ENCODE peak calls at places on chromosomes 16 and 17, in nine cellular contexts. F is brain microvascular endothelial cell; M is fibroblast of mammary gland; W is AG04450; X is heart right ventricle; G is CD8-positive, alpha-beta T cell; R is body of pancreas; K is colonic mucosa; O is cardiac muscle cell. D is an unnamed sample.
A peak's percentile ranks its signal among the peaks of the same experiment; 100 is the strongest.

GRCh38 chr16:67144943-67145342 is 5.9 kb downstream of the B3GNT9 start:
- DNase-seq in F (no peak), M (no peak), W (no peak), X (no peak), G (no peak), R (no peak), K (no peak), O (no peak), D (no peak)

GRCh38 chr17:74123866-74124265 is 79.6 kb upstream of the RPL38 start:
- DNase-seq in F (no peak), M (no peak), W (no peak), X (no peak), G (no peak), R (no peak), K (no peak), O (no peak), D (no peak)

GRCh38 chr17:58097384-58098088 is 14.3 kb downstream of the DYNLL2 start:
- DNase-seq in F (no peak), M (no peak), W (no peak), X (no peak), G (no peak), R (no peak), K (no peak), O (no peak), D (no peak)

GRCh38 chr17:83148317-83149044 is 69.1 kb downstream of the METRNL start:
- DNase-seq in F (no peak), M (no peak), W (no peak), X (no peak), G (no peak), R (no peak), K (no peak), O (no peak), D (no peak)

GRCh38 chr17:59435238-59435637 is 103.8 kb downstream of the YPEL2 start:
- DNase-seq in F (peak; percentile 75), M (peak; percentile 90), W (no peak), X (no peak), G (no peak), R (no peak), K (no peak), O (peak; percentile 82), D (no peak)

GRCh38 chr17:42122371-42123303 is at the start of gene HSPB9:
- DNase-seq in F (no peak), M (peak; percentile 44), W (no peak), X (no peak), G (no peak), R (peak; percentile 95), K (peak; percentile 87), O (peak; percentile 26), D (no peak)

GRCh38 chr16:24257965-24258364 is 1.8 kb downstream of the CACNG3 start:
- DNase-seq in F (no peak), M (no peak), W (no peak), X (no peak), G (no peak), R (no peak), K (no peak), O (peak; percentile 1), D (no peak)

GRCh38 chr17:7922499-7923289 is 6.6 kb upstream of the RNF227 start:
- DNase-seq in F (peak; percentile 83), M (peak; percentile 74), W (peak; percentile 37), X (peak; percentile 93), G (peak; percentile 83), R (peak; percentile 90), K (peak; percentile 88), O (peak; percentile 93), D (no peak)

GRCh38 chr16:21184834-21185233 is 26.4 kb downstream of the LDAF1 start:
- DNase-seq in F (no peak), M (peak; percentile 57), W (no peak), X (no peak), G (no peak), R (no peak), K (no peak), O (no peak), D (no peak)

GRCh38 chr17:1498869-1499268 is 6.4 kb upstream of the MYO1C start:
- DNase-seq in F (peak; percentile 77), M (peak; percentile 30), W (peak; percentile 55), X (no peak), G (no peak), R (no peak), K (no peak), O (peak; percentile 47), D (no peak)

GRCh38 chr17:44011876-44012275 is 2.9 kb downstream of the TMEM101 start:
- DNase-seq in F (no peak), M (no peak), W (no peak), X (no peak), G (no peak), R (no peak), K (no peak), O (no peak), D (no peak)

GRCh38 chr16:27771201-27771910 is 221.4 kb downstream of the KATNIP start:
- DNase-seq in F (no peak), M (no peak), W (no peak), X (no peak), G (no peak), R (no peak), K (no peak), O (no peak), D (no peak)

GRCh38 chr16:89633064-89633631 is 19.7 kb downstream of the DPEP1 start:
- DNase-seq in F (peak; percentile 45), M (peak; percentile 88), W (no peak), X (no peak), G (no peak), R (no peak), K (peak; percentile 31), O (no peak), D (no peak)

GRCh38 chr17:10600551-10600950 is 51.1 kb upstream of the MYH2 start:
- DNase-seq in F (no peak), M (peak; percentile 30), W (no peak), X (no peak), G (no peak), R (no peak), K (no peak), O (peak; percentile 71), D (no peak)

GRCh38 chr17:44219636-44220210 is at the start of gene UBTF:
- DNase-seq in F (peak; percentile 36), M (no peak), W (no peak), X (peak; percentile 75), G (peak; percentile 73), R (peak; percentile 73), K (no peak), O (peak; percentile 77), D (no peak)

GRCh38 chr17:40577611-40578065 is 12.4 kb upstream of the CCR7 start:
- DNase-seq in F (no peak), M (no peak), W (no peak), X (no peak), G (no peak), R (no peak), K (no peak), O (no peak), D (no peak)

GRCh38 chr17:69236464-69236863 is 7.8 kb upstream of the ABCA10 start:
- DNase-seq in F (no peak), M (no peak), W (no peak), X (no peak), G (no peak), R (no peak), K (no peak), O (no peak), D (no peak)

GRCh38 chr16:23905027-23905426 is 69.2 kb downstream of the PRKCB start:
- DNase-seq in F (peak; percentile 66), M (no peak), W (peak; percentile 16), X (no peak), G (no peak), R (no peak), K (no peak), O (peak; percentile 39), D (no peak)

GRCh38 chr17:33086041-33086440 is 94.4 kb downstream of the SPACA3 start:
- DNase-seq in F (no peak), M (no peak), W (no peak), X (no peak), G (no peak), R (no peak), K (no peak), O (no peak), D (no peak)

GRCh38 chr17:1598399-1599095 is 30.1 kb downstream of the SLC43A2 start:
- DNase-seq in F (no peak), M (no peak), W (no peak), X (no peak), G (no peak), R (no peak), K (no peak), O (no peak), D (no peak)

GRCh38 chr16:35906440-35906839 is 2447.0 kb downstream of the TP53TG3F start:
- DNase-seq in F (no peak), M (no peak), W (no peak), X (no peak), G (no peak), R (no peak), K (no peak), O (no peak), D (no peak)

GRCh38 chr17:61106354-61106753 is 293.3 kb upstream of the TBX2 start:
- DNase-seq in F (no peak), M (no peak), W (no peak), X (no peak), G (no peak), R (no peak), K (no peak), O (no peak), D (no peak)
- TF ChIP-seq CTCF in F (no peak), M (no peak), W (no peak), X (no peak), G (no peak), R (no peak), K (no peak), O (no peak), D (no peak)

DNA sequence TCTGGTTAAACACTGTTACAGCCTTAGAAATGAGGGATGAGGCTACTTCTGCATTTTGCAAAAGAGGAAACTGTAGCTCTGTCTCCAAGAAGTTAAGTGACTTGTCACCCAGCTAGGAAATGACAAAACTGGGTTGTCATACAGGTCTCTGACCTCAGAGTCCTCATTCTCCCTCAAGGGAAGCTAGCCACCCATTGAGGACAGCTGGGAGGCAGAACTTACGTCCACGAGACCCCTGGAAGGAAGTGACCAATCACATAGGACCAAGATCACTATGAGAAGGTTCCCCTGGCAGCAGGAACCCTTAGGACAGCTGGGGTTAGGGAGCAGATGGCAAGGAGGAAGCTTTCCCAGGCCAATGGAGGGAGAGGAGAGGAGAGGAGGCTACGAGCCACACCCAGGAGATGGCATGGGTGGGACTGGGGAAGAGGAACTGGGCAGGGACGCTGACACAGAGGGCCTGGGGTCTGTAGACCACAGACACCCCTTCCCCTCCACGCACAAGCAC is 11.2 kb downstream of the METTL22 start:
- DNase-seq in F (no peak), M (no peak), W (no peak), X (peak; percentile 34), G (no peak), R (no peak), K (peak; percentile 19), O (no peak), D (no peak)
- H3K4me3 ChIP-seq in F (no peak overlapping the region), M (no peak overlapping the region), W (no peak overlapping the region), X (no peak overlapping the region), G (no peak overlapping the region), R (no peak overlapping the region), K (no peak overlapping the region), O (no peak overlapping the region), D (no peak overlapping the region)

GRCh38 chr17:18038861-18039534 is at the start of the genes ATPAF2 and GID4:
- DNase-seq in F (peak; percentile 99), M (peak; percentile 98), W (peak; percentile 96), X (peak; percentile 99), G (peak; percentile 100), R (peak; percentile 99), K (peak; percentile 100), O (peak; percentile 100), D (peak; percentile 95)
- TF ChIP-seq CTCF in F (peak; percentile 33), M (no peak), W (no peak), X (no peak), G (no peak), R (no peak), K (no peak), O (no peak), D (no peak)

GRCh38 chr16:4783251-4783950 is 4.7 kb downstream of the SEPTIN12 start:
- DNase-seq in F (no peak), M (no peak), W (no peak), X (no peak), G (no peak), R (no peak), K (no peak), O (no peak), D (no peak)
- H3K4me3 ChIP-seq in F (no peak overlapping the region), M (no peak overlapping the region), W (no peak overlapping the region), X (no peak overlapping the region), G (no peak overlapping the region), R (no peak overlapping the region), K (no peak overlapping the region), O (no peak overlapping the region), D (no peak overlapping the region)